ENCODE peak calls at places on chromosomes 13 and 19, in six cellular contexts. One of them, this sample, is unnamed.

GRCh38 chr13:67650471-67650870 is 420.3 kb upstream of the PCDH9 start:
- DNase-seq in H9: no peak
- DNase-seq in neuronal stem cell: no peak
- DNase-seq in mesendoderm: no peak
- DNase-seq in mesenchymal stem cell: no peak
- DNase-seq in H1: no peak
- DNase-seq in this sample: no peak

GRCh38 chr13:34044660-34045080 is 226.7 kb downstream of the RFC3 start:
- DNase-seq in H9: no peak
- DNase-seq in neuronal stem cell: no peak
- DNase-seq in mesendoderm: no peak
- DNase-seq in mesenchymal stem cell: peak
- DNase-seq in H1: no peak
- DNase-seq in this sample: peak

GRCh38 chr19:41175825-41176734 is 16.9 kb upstream of the CYP2S1 start:
- DNase-seq in H9: peak
- DNase-seq in neuronal stem cell: no peak
- DNase-seq in mesendoderm: peak
- DNase-seq in mesenchymal stem cell: peak
- DNase-seq in H1: peak
- DNase-seq in this sample: peak

GRCh38 chr19:13681509-13681908 is 82.8 kb upstream of the MRI1 start:
- DNase-seq in H9: no peak
- DNase-seq in neuronal stem cell: no peak
- DNase-seq in mesendoderm: no peak
- DNase-seq in mesenchymal stem cell: no peak
- DNase-seq in H1: no peak
- DNase-seq in this sample: no peak

GRCh38 chr13:113044431-113045114 is 61.0 kb upstream of the F7 start:
- DNase-seq in H9: no peak
- DNase-seq in neuronal stem cell: no peak
- DNase-seq in mesendoderm: no peak
- DNase-seq in mesenchymal stem cell: no peak
- DNase-seq in H1: no peak
- DNase-seq in this sample: no peak

GRCh38 chr19:29289020-29289419 is 76.1 kb upstream of the UQCRFS1 start:
- DNase-seq in H9: no peak
- DNase-seq in neuronal stem cell: no peak
- DNase-seq in mesendoderm: no peak
- DNase-seq in mesenchymal stem cell: no peak
- DNase-seq in H1: no peak
- DNase-seq in this sample: no peak

GRCh38 chr19:33795370-33796163 is 1.1 kb upstream of the KCTD15 start:
- DNase-seq in H9: peak
- DNase-seq in neuronal stem cell: peak
- DNase-seq in mesendoderm: peak
- DNase-seq in mesenchymal stem cell: peak
- DNase-seq in H1: no peak
- DNase-seq in this sample: peak

GRCh38 chr19:13796301-13797057 is 1.2 kb downstream of the ZSWIM4 start:
- DNase-seq in H9: peak
- DNase-seq in neuronal stem cell: no peak
- DNase-seq in mesendoderm: peak
- DNase-seq in mesenchymal stem cell: peak
- DNase-seq in H1: no peak
- DNase-seq in this sample: peak

GRCh38 chr13:36998624-36999041 is 507 bp downstream of the ALG5 start:
- DNase-seq in H9: peak
- DNase-seq in neuronal stem cell: no peak
- DNase-seq in mesendoderm: peak
- DNase-seq in mesenchymal stem cell: peak
- DNase-seq in H1: no peak
- DNase-seq in this sample: no peak

GRCh38 chr13:52652980-52653303 is 306 bp downstream of the SUGT1 start:
- DNase-seq in H9: no peak
- DNase-seq in neuronal stem cell: no peak
- DNase-seq in mesendoderm: no peak
- DNase-seq in mesenchymal stem cell: no peak
- DNase-seq in H1: no peak
- DNase-seq in this sample: no peak

GRCh38 chr13:86757236-86757978 is 913.8 kb upstream of the SLITRK5 start:
- DNase-seq in H9: peak
- DNase-seq in neuronal stem cell: no peak
- DNase-seq in mesendoderm: peak
- DNase-seq in mesenchymal stem cell: no peak
- DNase-seq in H1: peak
- DNase-seq in this sample: no peak

GRCh38 chr19:13398780-13399726 is 107.2 kb downstream of the CACNA1A start:
- DNase-seq in H9: no peak
- DNase-seq in neuronal stem cell: no peak
- DNase-seq in mesendoderm: no peak
- DNase-seq in mesenchymal stem cell: peak
- DNase-seq in H1: no peak
- DNase-seq in this sample: peak

DNA sequence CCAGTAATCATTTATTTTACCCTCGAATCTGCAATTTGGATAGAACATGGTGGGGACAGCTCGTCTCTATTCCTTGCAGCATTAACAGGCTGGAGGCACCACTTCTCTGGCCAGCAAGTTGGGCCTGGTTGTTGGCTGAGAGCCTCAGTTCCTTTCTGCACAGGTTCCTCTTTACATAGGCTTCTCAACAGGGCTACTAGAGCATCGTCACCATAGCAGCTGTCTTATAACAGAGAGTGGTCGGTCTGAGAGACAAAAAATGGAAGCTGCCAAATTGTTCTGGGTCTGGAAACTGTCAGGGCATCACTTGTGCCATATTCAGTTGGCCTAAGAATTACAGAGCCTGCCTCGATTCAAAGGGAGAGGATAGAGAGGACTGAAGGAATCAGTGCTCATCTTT is 86.7 kb downstream of the DNAJC15 start:
- DNase-seq in H9: no peak
- DNase-seq in neuronal stem cell: no peak
- DNase-seq in mesendoderm: no peak
- DNase-seq in mesenchymal stem cell: no peak
- DNase-seq in H1: no peak
- DNase-seq in this sample: no peak
- H2BK15ac ChIP-seq in H9: no peak
- H2BK15ac ChIP-seq in neuronal stem cell: no peak
- H2BK15ac ChIP-seq in mesendoderm: no peak
- H2BK15ac ChIP-seq in mesenchymal stem cell: no peak
- H2BK15ac ChIP-seq in H1: no peak
- H2BK15ac ChIP-seq in this sample: no peak

GRCh38 chr19:36051236-36051635 is 2.8 kb downstream of the THAP8 start:
- DNase-seq in H9: peak
- DNase-seq in neuronal stem cell: no peak
- DNase-seq in mesendoderm: peak
- DNase-seq in mesenchymal stem cell: no peak
- DNase-seq in H1: no peak
- DNase-seq in this sample: no peak
- H2BK15ac ChIP-seq in H9: no peak
- H2BK15ac ChIP-seq in neuronal stem cell: no peak
- H2BK15ac ChIP-seq in mesendoderm: no peak
- H2BK15ac ChIP-seq in mesenchymal stem cell: no peak
- H2BK15ac ChIP-seq in H1: no peak
- H2BK15ac ChIP-seq in this sample: no peak

DNA sequence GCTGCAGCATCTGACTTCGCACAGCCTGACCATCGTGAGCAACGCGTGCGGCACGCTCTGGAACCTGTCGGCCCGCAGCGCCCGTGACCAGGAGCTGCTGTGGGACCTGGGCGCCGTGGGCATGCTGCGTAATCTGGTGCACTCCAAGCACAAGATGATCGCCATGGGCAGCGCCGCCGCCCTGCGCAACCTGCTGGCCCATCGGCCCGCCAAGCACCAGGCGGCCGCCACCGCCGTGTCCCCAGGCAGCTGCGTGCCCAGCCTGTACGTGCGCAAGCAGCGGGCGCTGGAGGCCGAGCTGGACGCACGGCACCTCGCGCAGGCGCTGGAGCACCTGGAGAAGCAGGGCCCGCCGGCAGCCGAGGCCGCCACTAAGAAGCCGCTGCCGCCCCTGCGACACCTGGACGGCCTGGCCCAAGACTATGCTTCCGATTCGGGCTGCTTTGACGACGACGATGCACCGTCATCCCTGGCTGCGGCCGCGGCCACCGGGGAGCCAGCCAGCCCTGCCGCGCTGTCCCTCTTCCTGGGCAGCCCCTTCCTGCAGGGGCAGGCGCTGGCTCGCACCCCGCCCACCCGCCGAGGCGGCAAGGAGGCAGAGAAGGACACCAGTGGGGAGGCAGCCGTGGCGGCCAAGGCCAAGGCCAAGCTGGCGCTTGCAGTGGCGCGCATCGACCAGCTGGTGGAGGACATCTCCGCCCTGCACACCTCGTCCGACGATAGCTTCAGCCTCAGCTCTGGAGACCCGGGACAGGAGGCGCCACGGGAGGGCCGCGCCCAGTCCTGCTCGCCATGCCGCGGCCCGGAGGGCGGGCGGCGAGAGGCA is 13.6 kb downstream of the C19orf25 start:
- DNase-seq in H9: peak
- DNase-seq in neuronal stem cell: no peak
- DNase-seq in mesendoderm: peak
- DNase-seq in mesenchymal stem cell: peak
- DNase-seq in H1: no peak
- DNase-seq in this sample: peak
- H2BK15ac ChIP-seq in H9: no peak
- H2BK15ac ChIP-seq in neuronal stem cell: no peak
- H2BK15ac ChIP-seq in mesendoderm: no peak
- H2BK15ac ChIP-seq in mesenchymal stem cell: no peak
- H2BK15ac ChIP-seq in H1: no peak
- H2BK15ac ChIP-seq in this sample: no peak

GRCh38 chr13:43293008-43293407 is 269.6 kb downstream of the DNAJC15 start:
- DNase-seq in H9: no peak
- DNase-seq in neuronal stem cell: no peak
- DNase-seq in mesendoderm: no peak
- DNase-seq in mesenchymal stem cell: no peak
- DNase-seq in H1: no peak
- DNase-seq in this sample: no peak

GRCh38 chr13:43297967-43298366 is 274.6 kb downstream of the DNAJC15 start:
- DNase-seq in H9: no peak
- DNase-seq in neuronal stem cell: no peak
- DNase-seq in mesendoderm: no peak
- DNase-seq in mesenchymal stem cell: no peak
- DNase-seq in H1: no peak
- DNase-seq in this sample: no peak

GRCh38 chr13:43293561-43293960 is 270.2 kb downstream of the DNAJC15 start:
- DNase-seq in H9: no peak
- DNase-seq in neuronal stem cell: no peak
- DNase-seq in mesendoderm: no peak
- DNase-seq in mesenchymal stem cell: no peak
- DNase-seq in H1: no peak
- DNase-seq in this sample: no peak

GRCh38 chr13:43291289-43292055 is 268.1 kb downstream of the DNAJC15 start:
- DNase-seq in H9: no peak
- DNase-seq in neuronal stem cell: no peak
- DNase-seq in mesendoderm: no peak
- DNase-seq in mesenchymal stem cell: no peak
- DNase-seq in H1: no peak
- DNase-seq in this sample: no peak

GRCh38 chr13:43293986-43294880 is 270.8 kb downstream of the DNAJC15 start:
- DNase-seq in H9: no peak
- DNase-seq in neuronal stem cell: no peak
- DNase-seq in mesendoderm: no peak
- DNase-seq in mesenchymal stem cell: peak
- DNase-seq in H1: no peak
- DNase-seq in this sample: peak
- H2BK15ac ChIP-seq in H9: no peak
- H2BK15ac ChIP-seq in neuronal stem cell: no peak
- H2BK15ac ChIP-seq in mesendoderm: no peak
- H2BK15ac ChIP-seq in mesenchymal stem cell: no peak
- H2BK15ac ChIP-seq in H1: no peak
- H2BK15ac ChIP-seq in this sample: no peak

DNA sequence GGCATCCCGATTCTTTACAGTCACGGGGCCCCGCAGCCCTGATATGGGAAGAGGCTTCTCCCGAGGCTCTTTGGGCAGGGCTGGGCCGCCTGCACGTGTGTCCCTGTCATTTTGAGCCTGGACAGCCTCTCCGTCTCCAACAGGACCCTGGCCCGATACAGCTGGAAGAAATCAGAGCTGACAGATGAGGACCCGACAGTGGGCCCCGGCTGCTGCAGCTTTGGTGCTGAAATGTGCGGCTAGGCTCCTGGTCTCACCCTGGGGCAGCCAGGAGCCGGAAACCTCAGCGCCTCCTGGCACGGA is 3.2 kb downstream of the PIAS4 start:
- DNase-seq in H9: no peak
- DNase-seq in neuronal stem cell: no peak
- DNase-seq in mesendoderm: no peak
- DNase-seq in mesenchymal stem cell: no peak
- DNase-seq in H1: no peak
- DNase-seq in this sample: no peak
- H2BK15ac ChIP-seq in H9: no peak
- H2BK15ac ChIP-seq in neuronal stem cell: no peak
- H2BK15ac ChIP-seq in mesendoderm: no peak
- H2BK15ac ChIP-seq in mesenchymal stem cell: no peak
- H2BK15ac ChIP-seq in H1: no peak
- H2BK15ac ChIP-seq in this sample: no peak

GRCh38 chr13:78258304-78258703 is 339.7 kb upstream of the EDNRB start:
- DNase-seq in H9: no peak
- DNase-seq in neuronal stem cell: no peak
- DNase-seq in mesendoderm: peak
- DNase-seq in mesenchymal stem cell: no peak
- DNase-seq in H1: no peak
- DNase-seq in this sample: no peak
- H2BK15ac ChIP-seq in H9: no peak
- H2BK15ac ChIP-seq in neuronal stem cell: no peak
- H2BK15ac ChIP-seq in mesendoderm: no peak
- H2BK15ac ChIP-seq in mesenchymal stem cell: no peak
- H2BK15ac ChIP-seq in H1: no peak
- H2BK15ac ChIP-seq in this sample: no peak

DNA sequence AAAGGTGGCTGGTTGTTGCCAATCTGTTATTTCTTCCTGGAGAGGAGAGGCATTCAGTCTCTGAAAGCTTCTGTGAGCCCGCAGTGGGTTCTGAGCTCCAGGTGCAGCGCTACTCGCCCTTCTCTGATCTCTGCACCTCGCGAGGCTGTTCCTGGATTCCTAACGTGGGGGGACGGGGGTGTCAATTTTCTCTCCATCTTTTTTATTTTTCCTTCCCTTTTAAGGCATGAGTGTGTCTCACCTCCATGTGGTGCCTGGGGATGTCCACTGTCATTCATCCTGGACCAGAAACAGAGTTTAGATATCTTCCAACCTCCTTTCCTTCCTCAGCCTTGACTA is 626 bp downstream of the ZNF233 start:
- DNase-seq in H9: no peak
- DNase-seq in neuronal stem cell: no peak
- DNase-seq in mesendoderm: peak
- DNase-seq in mesenchymal stem cell: no peak
- DNase-seq in H1: no peak
- DNase-seq in this sample: no peak
- H2BK15ac ChIP-seq in H9: no peak
- H2BK15ac ChIP-seq in neuronal stem cell: no peak
- H2BK15ac ChIP-seq in mesendoderm: no peak
- H2BK15ac ChIP-seq in mesenchymal stem cell: no peak
- H2BK15ac ChIP-seq in H1: no peak
- H2BK15ac ChIP-seq in this sample: no peak

GRCh38 chr19:48379058-48379457 is 12.3 kb downstream of the KDELR1 start:
- DNase-seq in H9: no peak
- DNase-seq in neuronal stem cell: no peak
- DNase-seq in mesendoderm: no peak
- DNase-seq in mesenchymal stem cell: no peak
- DNase-seq in H1: no peak
- DNase-seq in this sample: no peak
- H2BK15ac ChIP-seq in H9: no peak
- H2BK15ac ChIP-seq in neuronal stem cell: no peak
- H2BK15ac ChIP-seq in mesendoderm: no peak
- H2BK15ac ChIP-seq in mesenchymal stem cell: no peak
- H2BK15ac ChIP-seq in H1: no peak
- H2BK15ac ChIP-seq in this sample: no peak

This sample was measured in IMR-90.